ENCODE peak calls at places on chromosome 21, in ten cellular contexts. X is mesothelial cell of epicardium; S is stimulated activated CD8-positive, alpha-beta memory T cell treated with anti-CD3 and anti-CD28 coated beads, Interleukin-4, amount 100 ng/mL, for 1 hour; B is NB4; F is Calu3; C is stimulated activated CD4-positive, alpha-beta T cell treated with anti-CD3 and anti-CD28 coated beads, Interleukin-4, amount 100 ng/mL, for 48 hours; E is HTR-8/SVneo; I is NCI-H446; M is NT2/D1; Y is body of pancreas. R is an unnamed sample.

GRCh38 chr21:39845581-39846130 is 21.6 kb upstream of the PCP4 start:
- DNase-seq in C (no peak), X (no peak), M (no peak), Y (no peak), F (no peak), S (no peak), I (no peak), B (no peak), E (no peak), R (no peak)

GRCh38 chr21:38121888-38122705 is 134.7 kb upstream of the KCNJ15 start:
- DNase-seq in C (no peak), Y (no peak), M (no peak), E (no peak), F (no peak), B (no peak), X (no peak), S (no peak), I (no peak), R (no peak)

GRCh38 chr21:42725416-42725930 is 72.1 kb downstream of the PDE9A start:
- DNase-seq in E (no peak), I (no peak), B (no peak), X (no peak), C (no peak), S (no peak), Y (no peak), M (no peak), F (no peak), R (no peak)

GRCh38 chr21:35254006-35254751 is 205.1 kb upstream of the RUNX1 start:
- DNase-seq in C (no peak), M (no peak), Y (no peak), S (no peak), I (no peak), B (peak; percentile 53), E (no peak), F (no peak), X (no peak), R (no peak)

GRCh38 chr21:31075844-31076243 is 37.6 kb upstream of the KRTAP19-8 start:
- DNase-seq in I (no peak), M (no peak), F (no peak), S (no peak), X (no peak), E (no peak), Y (no peak), C (no peak), B (no peak), R (no peak)

GRCh38 chr21:25039461-25040380 is 567.6 kb downstream of the MRPL39 start:
- DNase-seq in M (peak; percentile 27), X (no peak), B (peak; percentile 49), E (peak; percentile 17), F (no peak), C (no peak), I (peak; percentile 74), Y (no peak), S (no peak), R (no peak)

GRCh38 chr21:14010729-14011128 is 200.0 kb downstream of the LIPI start:
- DNase-seq in C (no peak), S (no peak), I (no peak), M (no peak), Y (no peak), X (no peak), E (no peak), F (no peak), B (no peak), R (no peak)

GRCh38 chr21:38228115-38228514 is 28.7 kb upstream of the KCNJ15 start:
- DNase-seq in E (no peak), C (no peak), B (no peak), X (no peak), I (no peak), S (no peak), F (peak; percentile 25), M (no peak), Y (no peak), R (no peak)